ENCODE peak calls at places on chromosomes 7 and 10, in six cellular contexts. I is choroid plexus epithelial cell; X is NCI-H2029 treated with DMSO at 0.1 percent for 48 hours; L is AG20443; M is foreskin fibroblast; O is activated CD4-positive, alpha-beta T cell treated with anti-CD3 and anti-CD28 coated beads for 24 hours. F is an unnamed sample.

GRCh38 chr7:73830872-73831655 is at the start of gene CLDN4:
- DNase-seq in I (no peak), X (peak), L (no peak), M (no peak), O (no peak), F (no peak)

GRCh38 chr10:3763035-3763456 is 22.0 kb downstream of the KLF6 start:
- DNase-seq in I (peak), X (no peak), L (no peak), M (no peak), O (no peak), F (peak)

GRCh38 chr7:137828456-137828855 is 18.3 kb downstream of the DGKI start:
- DNase-seq in I (no peak), X (no peak), L (no peak), M (no peak), O (no peak), F (no peak)

GRCh38 chr7:79778786-79779382 is 325.4 kb upstream of the MAGI2 start:
- DNase-seq in I (peak), X (no peak), L (peak), M (peak), O (no peak), F (peak)

GRCh38 chr10:20767028-20767427 is 130.1 kb downstream of the NEBL start:
- DNase-seq in I (peak), X (no peak), L (peak), M (peak), O (no peak), F (peak)

GRCh38 chr7:141355057-141355456 is 196.2 kb upstream of the AGK start:
- DNase-seq in I (peak), X (no peak), L (peak), M (no peak), O (no peak), F (no peak)

GRCh38 chr10:74293686-74294365 is 142.8 kb downstream of the ADK start:
- DNase-seq in I (peak), X (no peak), L (peak), M (peak), O (no peak), F (peak)

GRCh38 chr10:18137111-18137510 is 3.1 kb upstream of the CACNB2 start:
- DNase-seq in I (no peak), X (no peak), L (no peak), M (no peak), O (no peak), F (no peak)

GRCh38 chr10:110042181-110042580 is 34.4 kb downstream of the ADD3 start:
- DNase-seq in I (peak), X (no peak), L (no peak), M (no peak), O (no peak), F (peak)

GRCh38 chr7:105796365-105796764 is 80.0 kb downstream of the ATXN7L1 start:
- DNase-seq in I (peak), X (no peak), L (peak), M (peak), O (no peak), F (peak)

GRCh38 chr7:99102361-99102760 is 41.5 kb downstream of the SMURF1 start:
- DNase-seq in I (peak), X (no peak), L (no peak), M (no peak), O (no peak), F (no peak)

GRCh38 chr10:116271593-116272496 is 1.2 kb downstream of the GFRA1 start:
- DNase-seq in I (no peak), X (no peak), L (peak), M (no peak), O (no peak), F (peak)

GRCh38 chr7:80935971-80936370 is 17.1 kb upstream of the SEMA3C start:
- DNase-seq in I (no peak), X (no peak), L (no peak), M (no peak), O (no peak), F (no peak)

GRCh38 chr7:102466097-102466496 is 1.3 kb downstream of the LRWD1 start:
- DNase-seq in I (no peak), X (no peak), L (no peak), M (no peak), O (no peak), F (no peak)

GRCh38 chr10:114477285-114477684 is 73.0 kb upstream of the AFAP1L2 start:
- DNase-seq in I (peak), X (no peak), L (no peak), M (peak), O (no peak), F (no peak)